ENCODE peak calls at places on chromosomes 7 and 10, in four cellular contexts. One of them, this sample, is unnamed.
A peak's percentile ranks its signal among the peaks of the same experiment; 100 is the strongest.

GRCh38 chr7:155917836-155918385 is 105.6 kb upstream of the SHH start:
- DNase-seq in upper lobe of left lung: no peak
- DNase-seq in A549: no peak
- DNase-seq in body of pancreas: no peak
- DNase-seq in this sample: no peak

GRCh38 chr10:53664620-53665019 is 892.0 kb upstream of the MBL2 start:
- DNase-seq in body of pancreas: peak; percentile 3
- DNase-seq in upper lobe of left lung: no peak
- DNase-seq in A549: no peak
- DNase-seq in this sample: no peak

GRCh38 chr10:125201108-125201524 is 40.8 kb upstream of the CTBP2 start:
- DNase-seq in upper lobe of left lung: no peak
- DNase-seq in A549: peak; percentile 25
- DNase-seq in body of pancreas: no peak
- DNase-seq in this sample: peak; percentile 23

GRCh38 chr7:127943541-127944521 is 87.4 kb downstream of the LRRC4 start:
- DNase-seq in upper lobe of left lung: peak; percentile 22
- DNase-seq in body of pancreas: peak; percentile 20
- DNase-seq in A549: no peak
- DNase-seq in this sample: no peak

GRCh38 chr10:104076743-104077160 is 8.9 kb downstream of the COL17A1 start:
- DNase-seq in A549: no peak
- DNase-seq in body of pancreas: peak; percentile 42
- DNase-seq in upper lobe of left lung: no peak
- DNase-seq in this sample: no peak

GRCh38 chr7:51152801-51153200 is 163.8 kb downstream of the COBL start:
- DNase-seq in upper lobe of left lung: no peak
- DNase-seq in A549: no peak
- DNase-seq in body of pancreas: no peak
- DNase-seq in this sample: no peak

GRCh38 chr7:28293529-28293835 is 112.9 kb upstream of the JAZF1 start:
- DNase-seq in A549: no peak
- DNase-seq in body of pancreas: no peak
- DNase-seq in upper lobe of left lung: no peak
- DNase-seq in this sample: no peak

GRCh38 chr10:15344876-15345285 is 26.2 kb downstream of the FAM171A1 start:
- DNase-seq in A549: no peak
- DNase-seq in upper lobe of left lung: no peak
- DNase-seq in body of pancreas: peak; percentile 67
- DNase-seq in this sample: no peak

GRCh38 chr10:88216976-88217375 is 353.6 kb downstream of the PTEN start:
- DNase-seq in A549: no peak
- DNase-seq in upper lobe of left lung: no peak
- DNase-seq in body of pancreas: no peak
- DNase-seq in this sample: no peak

GRCh38 chr7:47915066-47915976 is 32.9 kb downstream of the PKD1L1 start:
- DNase-seq in upper lobe of left lung: no peak
- DNase-seq in body of pancreas: no peak
- DNase-seq in A549: no peak
- DNase-seq in this sample: no peak

GRCh38 chr10:101141622-101142532 is 10.8 kb downstream of the TLX1 start:
- DNase-seq in upper lobe of left lung: peak; percentile 97
- DNase-seq in A549: peak; percentile 94
- DNase-seq in body of pancreas: peak; percentile 84
- DNase-seq in this sample: peak; percentile 90

GRCh38 chr10:30769361-30769760 is 139.8 kb upstream of the LYZL2 start:
- DNase-seq in upper lobe of left lung: peak; percentile 69
- DNase-seq in body of pancreas: no peak
- DNase-seq in A549: no peak
- DNase-seq in this sample: no peak

GRCh38 chr7:132307465-132307864 is 268.8 kb downstream of the PLXNA4 start:
- DNase-seq in upper lobe of left lung: peak; percentile 50
- DNase-seq in body of pancreas: no peak
- DNase-seq in A549: no peak
- DNase-seq in this sample: no peak

GRCh38 chr10:105681051-105681450 is 1040.0 kb downstream of the SORCS3 start:
- DNase-seq in body of pancreas: no peak
- DNase-seq in upper lobe of left lung: no peak
- DNase-seq in A549: no peak
- DNase-seq in this sample: no peak

GRCh38 chr10:77574436-77574835 is 63.2 kb downstream of the KCNMA1 start:
- DNase-seq in A549: no peak
- DNase-seq in upper lobe of left lung: no peak
- DNase-seq in body of pancreas: no peak
- DNase-seq in this sample: no peak

GRCh38 chr10:100380400-100380799 is 33.4 kb downstream of the SCD start:
- DNase-seq in A549: no peak
- DNase-seq in body of pancreas: no peak
- DNase-seq in upper lobe of left lung: no peak
- DNase-seq in this sample: no peak

GRCh38 chr7:36614954-36615353 is 109.3 kb downstream of the AOAH start:
- DNase-seq in A549: no peak
- DNase-seq in upper lobe of left lung: no peak
- DNase-seq in body of pancreas: no peak
- DNase-seq in this sample: no peak

DNA sequence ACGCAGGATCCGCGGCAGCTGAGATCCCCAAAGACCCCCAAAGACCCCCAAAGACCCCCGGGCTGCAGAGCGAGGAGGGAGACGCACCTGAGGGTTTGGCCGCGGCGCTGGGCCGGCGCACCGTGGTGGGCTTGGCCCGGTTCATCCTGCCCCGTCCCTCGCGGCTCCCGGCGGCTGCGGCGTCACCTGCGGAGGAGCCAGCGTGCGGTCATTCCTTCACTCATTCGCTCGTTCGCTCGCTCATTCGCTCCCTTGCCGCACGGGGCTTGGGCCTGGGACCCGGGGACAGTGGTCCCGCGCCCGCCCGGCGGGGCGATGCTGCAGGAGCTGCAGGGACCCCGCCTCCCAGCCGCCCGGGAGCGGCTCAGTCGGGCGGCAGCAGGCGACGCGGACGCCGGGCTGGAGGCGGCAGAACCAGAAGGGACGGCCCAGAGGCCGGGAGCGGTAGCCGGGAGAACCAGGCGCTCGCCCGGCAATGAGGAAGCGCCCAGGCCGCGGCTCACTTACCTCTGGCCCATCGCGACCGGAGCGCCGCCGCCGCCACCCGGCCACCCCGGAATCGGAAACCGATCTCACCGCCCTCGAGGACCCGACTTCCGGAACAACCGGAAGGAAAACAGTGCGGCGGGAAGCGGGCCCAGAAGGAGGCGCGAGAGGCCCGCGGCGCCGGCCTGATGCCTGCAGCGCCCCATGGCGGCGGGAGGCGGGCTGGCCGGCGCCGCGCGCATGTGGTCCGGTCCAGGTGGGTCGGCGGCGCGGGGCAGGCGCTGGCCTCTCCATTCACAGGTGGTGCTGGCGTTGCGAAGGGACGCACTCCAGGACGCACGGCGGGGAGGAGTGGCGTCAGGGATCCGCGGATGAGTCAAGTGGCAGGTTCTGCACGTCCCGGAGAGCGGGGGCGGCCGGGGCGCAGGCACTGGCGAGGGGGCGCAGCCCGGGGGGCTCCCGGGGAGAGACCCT is at the start of gene INTS1:
- DNase-seq in body of pancreas: peak; percentile 93
- DNase-seq in upper lobe of left lung: peak; percentile 98
- DNase-seq in A549: peak; percentile 85
- DNase-seq in this sample: peak; percentile 100
- TF ChIP-seq POLR2A in body of pancreas: peak; percentile 76
- TF ChIP-seq POLR2A in upper lobe of left lung: peak; percentile 83
- TF ChIP-seq POLR2A in A549: peak; percentile 9
- TF ChIP-seq POLR2A in this sample: peak; percentile 51

GRCh38 chr7:105010538-105011523 is 3.2 kb upstream of the KMT2E start:
- DNase-seq in upper lobe of left lung: no peak
- DNase-seq in A549: no peak
- DNase-seq in body of pancreas: no peak
- DNase-seq in this sample: no peak

GRCh38 chr7:105011771-105012502 is 2.1 kb upstream of the KMT2E start:
- DNase-seq in upper lobe of left lung: no peak
- DNase-seq in body of pancreas: peak; percentile 38
- DNase-seq in A549: no peak
- DNase-seq in this sample: no peak

GRCh38 chr7:105013818-105014724 is at the start of gene KMT2E:
- DNase-seq in A549: peak; percentile 64
- DNase-seq in upper lobe of left lung: peak; percentile 97
- DNase-seq in body of pancreas: peak; percentile 92
- DNase-seq in this sample: no peak

GRCh38 chr7:105013283-105013817 is 655 bp upstream of the KMT2E start:
- DNase-seq in body of pancreas: peak; percentile 96
- DNase-seq in A549: peak; percentile 92
- DNase-seq in upper lobe of left lung: peak; percentile 94
- DNase-seq in this sample: peak; percentile 77

DNA sequence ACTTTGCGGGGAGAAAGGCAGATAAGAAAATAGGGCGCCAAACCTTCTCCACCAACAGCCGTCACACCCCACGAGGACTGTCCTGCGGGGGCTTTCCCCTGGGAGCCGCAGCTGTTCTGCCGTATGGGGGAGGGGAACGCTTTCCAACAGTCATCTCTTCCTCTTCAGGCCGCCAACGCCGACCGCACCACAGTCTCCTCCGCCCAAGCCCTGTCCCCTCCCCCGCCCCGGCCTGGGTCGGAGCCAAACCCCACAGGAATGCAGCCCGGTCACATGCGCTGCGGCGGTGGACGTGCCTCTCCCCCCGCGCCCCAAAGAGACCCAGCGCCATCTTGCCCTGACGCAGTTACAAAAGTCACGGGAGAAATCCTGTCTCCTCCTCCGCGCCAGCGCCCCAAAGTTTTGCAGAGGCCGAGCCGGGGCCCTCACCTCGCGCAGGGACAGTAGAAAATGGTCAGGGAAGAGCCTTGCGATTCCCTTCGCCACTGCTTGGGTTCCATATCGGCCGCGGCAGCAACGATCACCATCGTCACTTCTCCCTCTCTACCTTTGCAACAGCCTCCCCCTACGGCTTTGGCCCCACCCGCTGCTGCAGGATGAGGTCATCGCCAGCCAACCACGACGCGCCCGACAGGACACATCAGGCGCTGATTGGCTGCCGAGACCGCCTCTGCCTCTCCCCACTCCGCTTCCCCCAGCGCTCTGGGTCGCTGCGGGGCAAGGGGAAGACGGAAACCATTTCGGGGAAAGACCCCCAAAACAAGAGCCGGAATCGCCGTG is 1.3 kb upstream of the KMT2E start:
- DNase-seq in A549: peak; percentile 99
- DNase-seq in body of pancreas: peak; percentile 99
- DNase-seq in upper lobe of left lung: peak; percentile 100
- DNase-seq in this sample: peak; percentile 93
- TF ChIP-seq POLR2A in A549: peak; percentile 87
- TF ChIP-seq POLR2A in body of pancreas: no peak
- TF ChIP-seq POLR2A in upper lobe of left lung: peak; percentile 95
- TF ChIP-seq POLR2A in this sample: peak; percentile 73

GRCh38 chr10:118754132-118754555 is 626 bp downstream of the CACUL1 start:
- DNase-seq in body of pancreas: peak; percentile 71
- DNase-seq in A549: peak; percentile 35
- DNase-seq in upper lobe of left lung: peak; percentile 90
- DNase-seq in this sample: peak; percentile 20

GRCh38 chr10:118751272-118751671 is 3.5 kb downstream of the CACUL1 start:
- DNase-seq in upper lobe of left lung: no peak
- DNase-seq in body of pancreas: no peak
- DNase-seq in A549: no peak
- DNase-seq in this sample: no peak

GRCh38 chr10:118752401-118752800 is 2.4 kb downstream of the CACUL1 start:
- DNase-seq in upper lobe of left lung: no peak
- DNase-seq in body of pancreas: no peak
- DNase-seq in A549: no peak
- DNase-seq in this sample: no peak

GRCh38 chr10:118753331-118753730 is 1.4 kb downstream of the CACUL1 start:
- DNase-seq in A549: no peak
- DNase-seq in upper lobe of left lung: no peak
- DNase-seq in body of pancreas: no peak
- DNase-seq in this sample: no peak

GRCh38 chr10:118754556-118755423 is at the start of gene CACUL1:
- DNase-seq in A549: peak; percentile 88
- DNase-seq in body of pancreas: peak; percentile 100
- DNase-seq in upper lobe of left lung: peak; percentile 100
- DNase-seq in this sample: peak; percentile 88
- TF ChIP-seq POLR2A in A549: peak; percentile 68
- TF ChIP-seq POLR2A in body of pancreas: peak; percentile 86
- TF ChIP-seq POLR2A in upper lobe of left lung: peak; percentile 89
- TF ChIP-seq POLR2A in this sample: peak; percentile 72

GRCh38 chr7:55534916-55535636 is 37.2 kb downstream of the VOPP1 start:
- DNase-seq in upper lobe of left lung: no peak
- DNase-seq in body of pancreas: no peak
- DNase-seq in A549: no peak
- DNase-seq in this sample: no peak

GRCh38 chr7:55535637-55536016 is 36.7 kb downstream of the VOPP1 start:
- DNase-seq in body of pancreas: no peak
- DNase-seq in A549: no peak
- DNase-seq in upper lobe of left lung: no peak
- DNase-seq in this sample: no peak

GRCh38 chr7:55537458-55537825 is 34.9 kb downstream of the VOPP1 start:
- DNase-seq in A549: no peak
- DNase-seq in body of pancreas: peak; percentile 30
- DNase-seq in upper lobe of left lung: no peak
- DNase-seq in this sample: no peak

GRCh38 chr7:55538538-55538937 is 33.8 kb downstream of the VOPP1 start:
- DNase-seq in body of pancreas: no peak
- DNase-seq in upper lobe of left lung: no peak
- DNase-seq in A549: no peak
- DNase-seq in this sample: peak; percentile 89

DNA sequence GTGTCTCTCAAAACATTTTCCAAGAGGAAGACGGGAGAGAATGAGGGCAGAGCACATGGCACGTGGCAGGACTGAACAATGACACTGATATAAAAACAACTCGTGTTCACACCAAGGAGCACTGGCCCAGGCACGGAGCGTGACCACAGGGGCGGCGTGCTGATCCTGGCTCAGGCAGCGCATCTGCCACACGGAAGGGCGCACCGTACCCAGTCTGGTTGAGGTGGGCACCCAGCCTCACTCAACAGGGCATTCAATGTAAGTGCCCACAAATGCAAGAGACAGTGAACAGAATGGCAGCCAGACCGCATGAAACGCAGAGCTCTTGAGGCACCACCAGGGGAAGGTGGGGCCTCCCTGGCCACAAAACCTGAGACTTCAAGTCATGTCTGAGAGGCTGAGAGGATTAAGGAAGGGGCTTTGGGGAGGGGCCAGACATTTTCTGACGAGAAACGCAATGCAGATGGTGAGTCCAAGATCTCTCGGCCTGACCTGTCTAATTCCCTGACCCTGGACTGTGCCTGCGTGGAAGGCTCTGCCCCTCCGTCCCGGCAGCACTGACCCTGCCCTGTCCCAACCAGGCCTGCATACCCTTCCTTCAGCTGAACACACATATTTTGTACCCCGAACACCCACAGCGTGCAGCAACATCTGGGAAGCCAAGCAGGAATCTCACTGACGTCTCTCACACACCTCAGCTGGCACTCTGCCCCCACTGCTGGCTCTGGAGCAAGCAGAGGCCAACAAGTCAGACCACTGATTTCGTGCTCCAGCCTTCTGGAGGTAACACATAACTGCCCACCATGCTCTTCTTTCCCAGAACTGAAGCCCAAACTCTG is 35.5 kb downstream of the VOPP1 start:
- DNase-seq in body of pancreas: no peak
- DNase-seq in A549: no peak
- DNase-seq in upper lobe of left lung: peak; percentile 66
- DNase-seq in this sample: no peak
- TF ChIP-seq POLR2A in body of pancreas: no peak
- TF ChIP-seq POLR2A in A549: no peak
- TF ChIP-seq POLR2A in upper lobe of left lung: no peak
- TF ChIP-seq POLR2A in this sample: no peak

GRCh38 chr10:62047240-62047897 is 145.9 kb downstream of the ARID5B start:
- DNase-seq in A549: no peak
- DNase-seq in body of pancreas: no peak
- DNase-seq in upper lobe of left lung: no peak
- DNase-seq in this sample: no peak
- TF ChIP-seq POLR2A in A549: no peak
- TF ChIP-seq POLR2A in body of pancreas: no peak
- TF ChIP-seq POLR2A in upper lobe of left lung: no peak
- TF ChIP-seq POLR2A in this sample: no peak